ENCODE peak calls at places on chromosome 16, in six cellular contexts. P is hepatic stellate cell; G is HS-27A; T is NAMALWA; E is HTR-8/SVneo; W is stimulated activated naive CD8-positive, alpha-beta T cell treated with anti-CD3 and anti-CD28 coated beads, Interleukin-15, Interleukin-2, amounts not matched to agents 100 U/mL and 50 U/mL, for 24 hours. N is an unnamed sample.

GRCh38 chr16:18979936-18980335 is 3.8 kb upstream of the TMC7 start:
- DNase-seq in G (no peak), P (no peak), E (no peak), W (no peak), T (no peak), N (no peak)

GRCh38 chr16:88387941-88388627 is 5.3 kb downstream of the ZNF469 start:
- DNase-seq in T (no peak), G (no peak), P (no peak), W (no peak), E (no peak), N (no peak)

GRCh38 chr16:10598157-10598556 is 17.8 kb upstream of the EMP2 start:
- DNase-seq in T (no peak), W (no peak), E (no peak), G (no peak), P (no peak), N (no peak)

GRCh38 chr16:78177927-78178326 is 78.5 kb downstream of the WWOX start:
- DNase-seq in E (no peak), W (no peak), T (no peak), P (no peak), G (no peak), N (peak; percentile 60)

GRCh38 chr16:3718019-3718391 is 681 bp upstream of the TRAP1 start:
- DNase-seq in T (peak; percentile 42), W (no peak), E (no peak), G (no peak), P (no peak), N (no peak)

GRCh38 chr16:56603589-56603988 is 4.8 kb upstream of the MT2A start:
- DNase-seq in P (peak; percentile 45), T (peak; percentile 37), E (no peak), G (no peak), W (peak; percentile 26), N (peak; percentile 59)

GRCh38 chr16:67668495-67669157 is 2.0 kb downstream of the C16orf86 start:
- DNase-seq in W (peak; percentile 44), P (no peak), T (no peak), E (no peak), G (no peak), N (no peak)

GRCh38 chr16:57621521-57622268 is 6.7 kb upstream of the ADGRG1 start:
- DNase-seq in T (no peak), P (no peak), E (no peak), G (no peak), W (no peak), N (no peak)

GRCh38 chr16:68116256-68116853 is 31.2 kb downstream of the NFATC3 start:
- DNase-seq in E (peak; percentile 28), P (peak; percentile 38), T (peak; percentile 65), W (no peak), G (no peak), N (peak; percentile 39)

GRCh38 chr16:1363501-1364041 is 11.8 kb downstream of the GNPTG start:
- DNase-seq in G (no peak), T (peak; percentile 79), W (peak; percentile 79), P (peak; percentile 77), E (peak; percentile 65), N (peak; percentile 62)

GRCh38 chr16:27402964-27403600 is 1.1 kb downstream of the IL21R start:
- DNase-seq in G (no peak), E (no peak), T (peak; percentile 85), W (peak; percentile 59), P (no peak), N (no peak)

GRCh38 chr16:12323007-12323699 is 346.6 kb downstream of the SNX29 start:
- DNase-seq in P (no peak), T (peak; percentile 69), E (no peak), G (no peak), W (peak; percentile 51), N (no peak)

GRCh38 chr16:57630402-57630787 is 2.0 kb downstream of the ADGRG1 start:
- DNase-seq in P (no peak), W (no peak), G (no peak), E (no peak), T (no peak), N (no peak)

GRCh38 chr16:27080870-27081269 is 14.1 kb downstream of the C16orf82 start:
- DNase-seq in W (no peak), P (peak; percentile 36), T (peak; percentile 34), G (no peak), E (no peak), N (peak; percentile 17)

GRCh38 chr16:48452991-48453760 is 68.0 kb upstream of the SIAH1 start:
- DNase-seq in T (no peak), P (no peak), E (no peak), W (no peak), G (peak; percentile 17), N (no peak)

GRCh38 chr16:72013888-72014538 is 5.5 kb downstream of the DHODH start:
- DNase-seq in T (no peak), E (no peak), P (no peak), W (no peak), G (no peak), N (peak; percentile 60)

GRCh38 chr16:14444979-14445810 is 184.9 kb downstream of the PARN start:
- DNase-seq in W (no peak), T (no peak), G (no peak), P (no peak), E (no peak), N (no peak)